ENCODE peak calls at places on chromosomes 12 and 14, in five cellular contexts. One of them, this sample, is unnamed.
A peak's percentile ranks its signal among the peaks of the same experiment; 100 is the strongest.

GRCh38 chr14:104868811-104869572 is 3.9 kb downstream of the CEP170B start:
- DNase-seq in IMR-90: no peak
- DNase-seq in cardiac fibroblast: no peak
- DNase-seq in tibial artery: no peak
- DNase-seq in fibroblast of pulmonary artery: no peak
- DNase-seq in this sample: no peak

GRCh38 chr12:120365675-120366340 is 3.2 kb downstream of the MSI1 start:
- DNase-seq in IMR-90: no peak
- DNase-seq in cardiac fibroblast: no peak
- DNase-seq in tibial artery: no peak
- DNase-seq in fibroblast of pulmonary artery: no peak
- DNase-seq in this sample: no peak

GRCh38 chr14:100774164-100774537 is 47.5 kb downstream of the DLK1 start:
- DNase-seq in IMR-90: no peak
- DNase-seq in cardiac fibroblast: no peak
- DNase-seq in tibial artery: no peak
- DNase-seq in fibroblast of pulmonary artery: no peak
- DNase-seq in this sample: no peak

GRCh38 chr12:91144053-91144452 is 32.8 kb upstream of the LUM start:
- DNase-seq in IMR-90: peak; percentile 60
- DNase-seq in cardiac fibroblast: no peak
- DNase-seq in tibial artery: no peak
- DNase-seq in fibroblast of pulmonary artery: peak; percentile 58
- DNase-seq in this sample: peak; percentile 13

GRCh38 chr14:91352696-91353692 is 64.6 kb downstream of the CCDC88C start:
- DNase-seq in IMR-90: no peak
- DNase-seq in cardiac fibroblast: no peak
- DNase-seq in tibial artery: no peak
- DNase-seq in fibroblast of pulmonary artery: no peak
- DNase-seq in this sample: no peak

GRCh38 chr14:34872822-34873590 is 2.2 kb downstream of the BAZ1A start:
- DNase-seq in IMR-90: peak; percentile 69
- DNase-seq in cardiac fibroblast: peak; percentile 57
- DNase-seq in tibial artery: no peak
- DNase-seq in fibroblast of pulmonary artery: peak; percentile 60
- DNase-seq in this sample: peak; percentile 65

GRCh38 chr14:52553002-52553670 is 500 bp downstream of the GPR137C start:
- DNase-seq in IMR-90: no peak
- DNase-seq in cardiac fibroblast: peak; percentile 6
- DNase-seq in tibial artery: peak; percentile 21
- DNase-seq in fibroblast of pulmonary artery: peak; percentile 11
- DNase-seq in this sample: peak; percentile 17

GRCh38 chr14:52458721-52459085 is 93.6 kb downstream of the TXNDC16 start:
- DNase-seq in IMR-90: peak; percentile 78
- DNase-seq in cardiac fibroblast: peak; percentile 21
- DNase-seq in tibial artery: no peak
- DNase-seq in fibroblast of pulmonary artery: peak; percentile 42
- DNase-seq in this sample: peak; percentile 69

GRCh38 chr14:97874394-97874793 is 1077.2 kb downstream of the VRK1 start:
- DNase-seq in IMR-90: no peak
- DNase-seq in cardiac fibroblast: no peak
- DNase-seq in tibial artery: no peak
- DNase-seq in fibroblast of pulmonary artery: no peak
- DNase-seq in this sample: no peak

GRCh38 chr12:34236073-34236472 is 213.8 kb downstream of the ALG10 start:
- DNase-seq in IMR-90: no peak
- DNase-seq in cardiac fibroblast: no peak
- DNase-seq in tibial artery: no peak
- DNase-seq in fibroblast of pulmonary artery: no peak
- DNase-seq in this sample: no peak

GRCh38 chr12:48681416-48681737 is 661 bp downstream of the KANSL2 start:
- DNase-seq in IMR-90: peak; percentile 14
- DNase-seq in cardiac fibroblast: no peak
- DNase-seq in tibial artery: no peak
- DNase-seq in fibroblast of pulmonary artery: peak; percentile 10
- DNase-seq in this sample: peak; percentile 26

GRCh38 chr12:113802966-113803828 is 162.9 kb downstream of the RBM19 start:
- DNase-seq in IMR-90: no peak
- DNase-seq in cardiac fibroblast: no peak
- DNase-seq in tibial artery: no peak
- DNase-seq in fibroblast of pulmonary artery: no peak
- DNase-seq in this sample: no peak

GRCh38 chr12:71848212-71848611 is 8.7 kb downstream of the TBC1D15 start:
- DNase-seq in IMR-90: no peak
- DNase-seq in cardiac fibroblast: no peak
- DNase-seq in tibial artery: no peak
- DNase-seq in fibroblast of pulmonary artery: no peak
- DNase-seq in this sample: no peak

GRCh38 chr14:83463500-83464098 is 1929.9 kb upstream of the SEL1L start:
- DNase-seq in IMR-90: peak; percentile 70
- DNase-seq in cardiac fibroblast: peak; percentile 73
- DNase-seq in tibial artery: peak; percentile 21
- DNase-seq in fibroblast of pulmonary artery: peak; percentile 77
- DNase-seq in this sample: peak; percentile 87

GRCh38 chr12:56188116-56188785 is 1.0 kb downstream of the SMARCC2 start:
- DNase-seq in IMR-90: no peak
- DNase-seq in cardiac fibroblast: no peak
- DNase-seq in tibial artery: no peak
- DNase-seq in fibroblast of pulmonary artery: no peak
- DNase-seq in this sample: peak; percentile 32

GRCh38 chr14:55889124-55889523 is 229.1 kb upstream of the PELI2 start:
- DNase-seq in IMR-90: no peak
- DNase-seq in cardiac fibroblast: no peak
- DNase-seq in tibial artery: no peak
- DNase-seq in fibroblast of pulmonary artery: no peak
- DNase-seq in this sample: no peak

GRCh38 chr14:74475678-74476077 is 17.4 kb downstream of the NPC2 start:
- DNase-seq in IMR-90: peak; percentile 63
- DNase-seq in cardiac fibroblast: peak; percentile 65
- DNase-seq in tibial artery: no peak
- DNase-seq in fibroblast of pulmonary artery: peak; percentile 60
- DNase-seq in this sample: peak; percentile 61

GRCh38 chr14:101502761-101503392 is 58.4 kb upstream of the DIO3 start:
- DNase-seq in IMR-90: no peak
- DNase-seq in cardiac fibroblast: no peak
- DNase-seq in tibial artery: peak; percentile 8
- DNase-seq in fibroblast of pulmonary artery: no peak
- DNase-seq in this sample: no peak

GRCh38 chr12:85280138-85280983 is at the start of gene ALX1:
- DNase-seq in IMR-90: peak; percentile 4
- DNase-seq in cardiac fibroblast: peak; percentile 35
- DNase-seq in tibial artery: no peak
- DNase-seq in fibroblast of pulmonary artery: peak; percentile 42
- DNase-seq in this sample: peak; percentile 80

GRCh38 chr12:96466939-96467751 is 22.2 kb upstream of the CFAP54 start:
- DNase-seq in IMR-90: peak; percentile 71
- DNase-seq in cardiac fibroblast: no peak
- DNase-seq in tibial artery: no peak
- DNase-seq in fibroblast of pulmonary artery: no peak
- DNase-seq in this sample: no peak

GRCh38 chr12:100718212-100718611 is 76.4 kb upstream of the ANO4 start:
- DNase-seq in IMR-90: no peak
- DNase-seq in cardiac fibroblast: peak; percentile 6
- DNase-seq in tibial artery: no peak
- DNase-seq in fibroblast of pulmonary artery: peak; percentile 36
- DNase-seq in this sample: peak; percentile 12

DNA sequence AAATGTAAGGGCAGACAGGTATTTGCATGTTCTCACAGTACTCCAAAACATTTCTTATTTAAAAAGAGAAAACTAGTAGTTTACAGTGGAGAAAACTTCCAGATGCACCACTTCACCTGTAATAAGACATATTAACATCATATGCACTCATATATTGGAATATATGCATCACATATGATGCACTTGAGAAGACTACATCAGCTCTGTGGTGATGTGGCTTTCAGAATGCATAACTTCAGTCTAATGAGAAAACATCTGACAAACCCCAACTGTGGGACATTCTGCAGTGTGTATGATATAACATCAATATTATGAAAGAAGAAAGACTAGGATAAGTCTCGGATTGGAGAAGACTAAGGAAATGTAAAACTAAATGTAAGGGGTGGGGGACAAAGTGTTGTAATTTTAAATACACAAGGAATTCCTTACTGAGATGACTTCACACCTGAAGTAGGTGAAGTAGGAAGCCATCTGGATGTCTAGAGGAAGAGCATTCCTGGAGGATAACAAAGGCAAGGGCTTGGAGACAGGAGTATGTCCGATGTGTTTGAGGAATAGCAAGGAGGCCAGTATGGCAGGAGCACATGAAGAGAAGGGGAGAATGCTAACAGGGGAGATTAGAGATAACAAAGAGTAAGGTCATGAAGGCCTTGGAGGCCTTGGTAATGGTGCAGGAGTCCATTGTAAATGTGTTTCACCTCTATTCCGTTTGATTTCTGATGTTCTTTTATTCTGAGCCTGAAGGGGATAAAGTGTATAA is 49.0 kb downstream of the CNOT2 start:
- DNase-seq in IMR-90: no peak
- DNase-seq in cardiac fibroblast: no peak
- DNase-seq in tibial artery: no peak
- DNase-seq in fibroblast of pulmonary artery: no peak
- DNase-seq in this sample: no peak
- TF ChIP-seq CTCF in IMR-90: no peak
- TF ChIP-seq CTCF in cardiac fibroblast: no peak
- TF ChIP-seq CTCF in tibial artery: no peak
- TF ChIP-seq CTCF in fibroblast of pulmonary artery: no peak
- TF ChIP-seq CTCF in this sample: no peak

DNA sequence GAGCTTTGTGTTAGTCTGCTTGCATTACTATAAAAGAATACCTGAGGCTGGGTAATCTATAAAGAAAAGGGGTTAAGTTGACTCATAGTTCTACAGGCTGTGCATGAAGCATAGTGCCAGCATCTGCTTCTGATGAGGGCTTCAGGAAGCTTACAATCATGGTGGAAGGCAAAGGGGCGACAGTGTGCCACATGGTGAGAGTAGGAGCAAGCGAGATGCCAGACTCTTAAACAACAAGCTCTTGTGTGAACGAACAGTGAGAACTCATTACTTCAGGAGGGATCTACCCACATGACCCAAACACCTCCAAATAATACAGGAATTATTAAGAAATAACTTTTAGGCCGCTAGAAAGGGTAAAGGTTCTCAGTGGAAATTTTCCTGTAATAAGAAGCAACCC is 28.1 kb downstream of the APOBEC1 start:
- DNase-seq in IMR-90: no peak
- DNase-seq in cardiac fibroblast: no peak
- DNase-seq in tibial artery: no peak
- DNase-seq in fibroblast of pulmonary artery: no peak
- DNase-seq in this sample: no peak
- H3K4me3 ChIP-seq in IMR-90: no peak overlapping the region
- H3K4me3 ChIP-seq in cardiac fibroblast: no peak overlapping the region
- H3K4me3 ChIP-seq in tibial artery: no peak overlapping the region
- H3K4me3 ChIP-seq in fibroblast of pulmonary artery: no peak overlapping the region
- H3K4me3 ChIP-seq in this sample: no peak overlapping the region

DNA sequence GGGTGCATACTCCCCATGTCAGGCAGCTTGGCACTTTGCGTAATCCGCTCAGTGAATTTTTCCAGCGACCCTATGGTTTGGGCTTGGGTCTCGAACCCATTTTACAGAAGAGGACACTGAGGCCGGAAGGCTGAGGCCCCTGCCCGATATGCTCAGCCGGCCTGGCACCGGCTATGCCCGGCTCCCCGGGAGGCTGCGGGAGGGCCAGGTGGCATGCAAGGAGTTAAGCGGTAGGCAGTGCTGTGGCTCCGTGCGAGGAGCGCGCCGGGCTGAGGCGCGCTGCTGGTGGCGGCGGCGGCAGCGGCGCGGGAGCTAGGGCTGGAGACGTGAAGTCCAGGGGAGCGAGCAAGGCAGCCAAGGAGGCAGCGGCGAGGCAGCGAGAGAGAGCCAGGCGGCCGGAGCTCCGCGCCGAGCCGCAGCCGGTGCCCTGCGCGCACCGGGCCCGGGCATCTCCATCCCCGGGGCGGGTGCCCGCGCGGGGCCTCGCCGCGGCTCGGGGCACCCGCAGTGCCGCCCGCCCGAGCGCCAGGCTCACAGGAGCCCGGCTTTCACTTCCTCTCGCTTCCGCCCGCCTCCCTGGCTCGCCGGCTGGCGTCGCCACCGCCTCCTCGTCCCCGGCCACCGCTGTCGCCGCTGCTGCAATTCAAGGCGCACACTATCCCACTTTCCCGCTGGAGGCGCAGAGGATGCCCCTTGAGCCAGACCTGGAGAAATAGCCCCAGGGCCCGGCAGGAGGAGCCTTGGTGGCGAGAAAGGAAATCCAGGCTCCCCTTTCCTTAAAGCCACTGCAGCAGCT is at the start of gene WSCD2:
- DNase-seq in IMR-90: no peak
- DNase-seq in cardiac fibroblast: no peak
- DNase-seq in tibial artery: peak; percentile 52
- DNase-seq in fibroblast of pulmonary artery: peak; percentile 3
- DNase-seq in this sample: peak; percentile 19
- TF ChIP-seq CTCF in IMR-90: no peak
- TF ChIP-seq CTCF in cardiac fibroblast: no peak
- TF ChIP-seq CTCF in tibial artery: peak; percentile 44
- TF ChIP-seq CTCF in fibroblast of pulmonary artery: no peak
- TF ChIP-seq CTCF in this sample: peak; percentile 14

GRCh38 chr12:62584619-62585018 is 118.0 kb downstream of the MON2 start:
- DNase-seq in IMR-90: no peak
- DNase-seq in cardiac fibroblast: no peak
- DNase-seq in tibial artery: no peak
- DNase-seq in fibroblast of pulmonary artery: no peak
- DNase-seq in this sample: no peak

GRCh38 chr12:62581288-62582064 is 114.8 kb downstream of the MON2 start:
- DNase-seq in IMR-90: peak; percentile 73
- DNase-seq in cardiac fibroblast: peak; percentile 82
- DNase-seq in tibial artery: no peak
- DNase-seq in fibroblast of pulmonary artery: peak; percentile 81
- DNase-seq in this sample: peak; percentile 80

GRCh38 chr12:62576503-62576902 is 109.9 kb downstream of the MON2 start:
- DNase-seq in IMR-90: no peak
- DNase-seq in cardiac fibroblast: no peak
- DNase-seq in tibial artery: no peak
- DNase-seq in fibroblast of pulmonary artery: no peak
- DNase-seq in this sample: no peak

GRCh38 chr12:62586850-62587249 is 120.2 kb downstream of the MON2 start:
- DNase-seq in IMR-90: no peak
- DNase-seq in cardiac fibroblast: peak; percentile 31
- DNase-seq in tibial artery: no peak
- DNase-seq in fibroblast of pulmonary artery: peak; percentile 59
- DNase-seq in this sample: peak; percentile 38

DNA sequence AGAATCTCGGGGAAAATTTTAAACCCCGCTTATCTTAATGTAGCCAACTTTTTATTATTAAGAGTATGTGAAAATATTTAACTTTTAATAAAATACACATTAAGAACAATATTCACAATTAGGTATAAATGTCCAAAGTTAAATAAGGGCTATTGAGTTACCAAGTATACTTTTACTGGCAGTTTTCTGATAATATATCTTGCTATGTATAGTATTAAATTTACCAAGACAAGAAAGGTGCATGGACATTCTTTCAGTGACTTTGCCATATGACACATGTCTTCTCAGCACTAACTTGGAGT is 115.4 kb downstream of the MON2 start:
- DNase-seq in IMR-90: no peak
- DNase-seq in cardiac fibroblast: no peak
- DNase-seq in tibial artery: no peak
- DNase-seq in fibroblast of pulmonary artery: no peak
- DNase-seq in this sample: no peak
- H3K4me3 ChIP-seq in IMR-90: no peak overlapping the region
- H3K4me3 ChIP-seq in cardiac fibroblast: no peak overlapping the region
- H3K4me3 ChIP-seq in tibial artery: no peak overlapping the region
- H3K4me3 ChIP-seq in fibroblast of pulmonary artery: no peak overlapping the region
- H3K4me3 ChIP-seq in this sample: no peak overlapping the region